ENCODE peak calls at places on chromosomes 11 and 22, in six cellular contexts. W is HepG2, O is K562, Z is GM12891, Q is H1, R is GM12878. Y is an unnamed sample.

GRCh38 chr11:76236092-76237026 is 30.1 kb upstream of the WNT11 start:
- DNase-seq in O (peak; percentile 78), Q (peak; percentile 88), Z (peak; percentile 57), W (no peak), R (no peak), Y (peak; percentile 52)

GRCh38 chr11:6812391-6813005 is 13.0 kb upstream of the OR6A2 start:
- DNase-seq in O (peak; percentile 58), R (peak; percentile 11), W (peak; percentile 48), Z (peak; percentile 40), Q (no peak), Y (peak; percentile 24)

GRCh38 chr11:95671768-95672167 is 117.8 kb downstream of the FAM76B start:
- DNase-seq in O (no peak), W (no peak), Q (no peak), R (no peak), Z (no peak), Y (no peak)

GRCh38 chr22:50569041-50569459 is 6.3 kb upstream of the SYCE3 start:
- DNase-seq in W (peak; percentile 78), R (no peak), Q (no peak), Z (no peak), O (no peak), Y (no peak)

GRCh38 chr22:24325105-24325757 is 54.6 kb downstream of the SPECC1L start:
- DNase-seq in Z (peak; percentile 43), Q (no peak), W (peak; percentile 49), O (peak; percentile 13), R (peak; percentile 62), Y (peak; percentile 23)

GRCh38 chr11:134554861-134555260 is 142.8 kb upstream of the B3GAT1 start:
- DNase-seq in R (no peak), O (no peak), Q (peak; percentile 13), Z (no peak), W (no peak), Y (no peak)

GRCh38 chr11:3164138-3164539 is 971 bp downstream of the OSBPL5 start:
- DNase-seq in O (no peak), Q (no peak), Z (peak; percentile 7), R (no peak), W (no peak), Y (no peak)

GRCh38 chr11:72741849-72742521 is 10.2 kb downstream of the ARAP1 start:
- DNase-seq in O (no peak), W (no peak), Q (no peak), R (no peak), Z (no peak), Y (no peak)

GRCh38 chr11:3942160-3942955 is 86.9 kb downstream of the STIM1 start:
- DNase-seq in Q (no peak), O (no peak), W (peak; percentile 84), R (no peak), Z (no peak), Y (no peak)

GRCh38 chr11:32643526-32643925 is 59.9 kb downstream of the EIF3M start:
- DNase-seq in Q (no peak), W (no peak), R (no peak), Z (no peak), O (no peak), Y (no peak)

GRCh38 chr22:23913661-23914353 is 19.6 kb downstream of the MIF start:
- DNase-seq in W (peak; percentile 98), R (peak; percentile 94), O (peak; percentile 90), Z (peak; percentile 96), Q (peak; percentile 99), Y (peak; percentile 98)

GRCh38 chr11:15180212-15180814 is 65.6 kb downstream of the INSC start:
- DNase-seq in Q (no peak), R (no peak), W (no peak), Z (no peak), O (no peak), Y (no peak)

GRCh38 chr11:67732045-67732787 is 57.8 kb upstream of the ALDH3B2 start:
- DNase-seq in W (no peak), O (peak; percentile 24), Q (peak; percentile 68), Z (peak; percentile 13), R (no peak), Y (peak; percentile 15)

GRCh38 chr11:129723146-129723963 is 92.3 kb upstream of the TMEM45B start:
- DNase-seq in R (no peak), O (no peak), Q (no peak), W (no peak), Z (no peak), Y (no peak)

GRCh38 chr11:61336171-61336935 is 3.3 kb downstream of the TKFC start:
- DNase-seq in Z (peak; percentile 93), W (peak; percentile 76), R (peak; percentile 50), Q (peak; percentile 92), O (peak; percentile 87), Y (peak; percentile 94)

GRCh38 chr22:38467904-38468760 is at the start of gene KDELR3:
- DNase-seq in W (no peak), Z (peak; percentile 74), O (peak; percentile 91), Q (no peak), R (no peak), Y (peak; percentile 75)

GRCh38 chr22:40043793-40044101 is 49.0 kb downstream of the FAM83F start:
- DNase-seq in Z (no peak), W (no peak), R (no peak), Q (no peak), O (no peak), Y (no peak)

GRCh38 chr22:27716074-27716473 is 85.5 kb downstream of the MN1 start:
- DNase-seq in Q (no peak), Z (no peak), W (no peak), O (no peak), R (no peak), Y (no peak)

GRCh38 chr11:130916238-130916855 is at the start of gene SNX19:
- DNase-seq in R (peak; percentile 57), O (peak; percentile 90), Z (peak; percentile 92), Q (peak; percentile 96), W (no peak), Y (peak; percentile 90)

GRCh38 chr22:26675687-26676273 is 18.4 kb downstream of the MIAT start:
- DNase-seq in R (no peak), Q (no peak), W (no peak), O (no peak), Z (no peak), Y (no peak)

GRCh38 chr11:43823316-43823715 is 57.3 kb upstream of the ALKBH3 start:
- DNase-seq in O (no peak), W (no peak), Z (no peak), Q (no peak), R (no peak), Y (no peak)

GRCh38 chr11:8934735-8935478 is 2.2 kb upstream of the C11orf16 start:
- DNase-seq in R (no peak), O (no peak), Q (no peak), Z (no peak), W (peak; percentile 18), Y (no peak)

GRCh38 chr11:73322111-73322985 is 14.3 kb downstream of the ARHGEF17 start:
- DNase-seq in W (no peak), O (no peak), R (no peak), Z (no peak), Q (no peak), Y (no peak)

GRCh38 chr22:46061124-46061410 is 84.1 kb upstream of the WNT7B start:
- DNase-seq in R (no peak), Z (no peak), O (no peak), W (no peak), Q (no peak), Y (no peak)

GRCh38 chr22:46062232-46062615 is 85.3 kb upstream of the WNT7B start:
- DNase-seq in W (no peak), Z (no peak), R (no peak), O (no peak), Q (no peak), Y (no peak)

GRCh38 chr22:46061431-46062231 is 84.7 kb upstream of the WNT7B start:
- DNase-seq in Z (no peak), O (no peak), W (peak; percentile 9), R (no peak), Q (peak; percentile 84), Y (no peak)

GRCh38 chr22:46058591-46059519 is 81.9 kb upstream of the WNT7B start:
- DNase-seq in Q (no peak), R (no peak), W (no peak), O (no peak), Z (no peak), Y (no peak)

DNA sequence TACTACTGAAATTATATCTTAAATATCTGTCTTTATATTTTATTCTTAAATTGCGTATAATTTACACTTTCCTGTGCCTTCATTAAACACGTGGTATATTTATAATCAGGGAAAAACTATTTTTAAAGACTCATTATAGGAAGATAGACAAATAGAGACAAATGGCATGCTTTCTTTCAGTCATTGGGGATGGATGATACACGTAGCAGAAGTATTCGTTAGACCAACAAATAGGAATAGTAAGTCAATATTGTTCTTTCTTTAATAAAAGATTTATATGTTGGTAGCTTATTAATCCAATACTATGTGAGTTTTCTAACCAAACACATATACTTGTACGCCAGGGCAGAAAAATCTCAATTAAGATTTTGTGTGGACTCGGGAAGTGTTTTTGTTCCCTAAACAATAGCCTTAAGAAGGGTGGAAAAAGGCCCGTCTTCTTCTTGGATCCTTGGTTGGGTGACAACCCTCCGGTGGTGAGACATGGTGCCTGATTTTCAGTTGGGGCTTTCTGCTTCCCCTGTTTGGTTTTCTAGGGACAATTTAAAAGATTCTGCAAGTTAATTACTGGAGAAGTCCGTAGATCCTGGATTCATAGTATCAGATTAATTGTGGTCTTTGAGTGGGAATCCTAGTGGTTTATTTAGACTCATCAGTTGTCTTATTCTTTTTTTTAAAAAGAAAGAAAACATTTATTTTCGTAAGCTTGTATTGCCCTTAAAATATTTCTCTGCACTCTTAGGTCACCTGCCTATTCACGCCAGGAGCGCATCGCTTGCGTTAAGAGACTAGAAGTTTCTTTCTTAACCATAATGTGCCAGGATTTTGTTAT is 83.5 kb upstream of the WNT7B start:
- DNase-seq in Q (no peak), Z (no peak), W (no peak), R (no peak), O (no peak), Y (no peak)
- TF ChIP-seq TAF1 in Q (no peak), Z (no peak), W (no peak), R (no peak), O (no peak), Y (no peak)

GRCh38 chr22:44449061-44449682 is 48.9 kb downstream of the RTL6 start:
- DNase-seq in Q (no peak), R (no peak), W (no peak), Z (no peak), O (peak; percentile 27), Y (no peak)

GRCh38 chr22:44450503-44450902 is 47.5 kb downstream of the RTL6 start:
- DNase-seq in Z (no peak), W (no peak), O (no peak), Q (no peak), R (no peak), Y (no peak)

GRCh38 chr22:44449683-44450425 is 48.2 kb downstream of the RTL6 start:
- DNase-seq in W (no peak), Q (no peak), O (no peak), R (no peak), Z (no peak), Y (no peak)

GRCh38 chr22:44446483-44446882 is 51.5 kb downstream of the RTL6 start:
- DNase-seq in R (no peak), Q (no peak), Z (no peak), O (no peak), W (no peak), Y (no peak)

GRCh38 chr22:44448271-44448780 is 49.7 kb downstream of the RTL6 start:
- DNase-seq in O (no peak), W (no peak), Q (no peak), R (no peak), Z (no peak), Y (no peak)
- TF ChIP-seq POLR2A in O (no peak), W (no peak), Q (no peak), R (no peak), Z (no peak), Y (no peak)

GRCh38 chr22:33811686-33812085 is 108.6 kb downstream of the LARGE1 start:
- DNase-seq in O (no peak), W (no peak), R (no peak), Z (no peak), Q (no peak), Y (no peak)
- TF ChIP-seq POLR2AphosphoS5 in O (no peak), W (no peak), R (no peak), Z (no peak), Q (no peak), Y (no peak)

GRCh38 chr11:12319734-12320387 is 57.5 kb upstream of the PARVA start:
- DNase-seq in R (no peak), Q (no peak), W (no peak), O (no peak), Z (no peak), Y (no peak)
- TF ChIP-seq TAF1 in R (no peak), Q (no peak), W (no peak), O (no peak), Z (no peak), Y (no peak)

Y was measured in GM12892.